ENCODE peak calls at places on chromosomes 4 and X, in seven cellular contexts. U, B, Y, D, G, A and E are unnamed samples.

GRCh38 chrX:43068639-43069038 is 290.7 kb upstream of the PPP1R2C start:
- DNase-seq in G (no peak), D (no peak), U (no peak), A (no peak), Y (no peak), B (no peak), E (no peak)

GRCh38 chr4:74624351-74625151 is 169.8 kb downstream of the BTC start:
- DNase-seq in B (no peak), Y (no peak), G (no peak), D (peak; percentile 96), A (peak; percentile 97), U (peak; percentile 18), E (no peak)

GRCh38 chr4:42554072-42554471 is 102.8 kb downstream of the ATP8A1 start:
- DNase-seq in B (no peak), Y (no peak), U (no peak), D (no peak), G (no peak), A (no peak), E (no peak)

GRCh38 chr4:172762902-172763301 is 405.7 kb upstream of the GALNT7 start:
- DNase-seq in U (no peak), D (no peak), B (no peak), G (no peak), Y (no peak), A (no peak), E (no peak)

GRCh38 chrX:123993904-123994635 is 32.6 kb downstream of the STAG2 start:
- DNase-seq in G (no peak), B (no peak), Y (no peak), D (peak; percentile 48), A (peak; percentile 64), U (no peak), E (no peak)

GRCh38 chr4:2546286-2546823 is 9.9 kb downstream of the FAM193A start:
- DNase-seq in G (no peak), Y (no peak), D (no peak), U (no peak), A (no peak), B (no peak), E (no peak)

GRCh38 chr4:123505457-123506310 is 109.1 kb downstream of the SPRY1 start:
- DNase-seq in D (peak; percentile 61), U (peak; percentile 97), G (peak; percentile 98), Y (peak; percentile 82), A (peak; percentile 62), B (no peak), E (peak; percentile 96)

GRCh38 chrX:109624641-109625311 is at the start of gene KCNE5:
- DNase-seq in D (no peak), G (peak; percentile 75), Y (peak; percentile 53), B (no peak), A (peak; percentile 29), U (peak; percentile 73), E (no peak)

GRCh38 chr4:102429553-102429952 is 71.6 kb upstream of the NFKB1 start:
- DNase-seq in D (peak; percentile 75), U (peak; percentile 75), G (no peak), Y (no peak), B (peak; percentile 88), A (peak; percentile 68), E (no peak)

GRCh38 chr4:56787380-56787779 is 34.1 kb downstream of the SPINK2 start:
- DNase-seq in U (peak; percentile 64), G (no peak), Y (no peak), A (peak; percentile 73), D (no peak), B (no peak), E (no peak)

GRCh38 chr4:951594-952468 is 19.6 kb downstream of the TMEM175 start:
- DNase-seq in A (no peak), B (no peak), D (no peak), Y (no peak), G (no peak), U (no peak), E (no peak)

GRCh38 chrX:8067754-8068469 is 103.2 kb downstream of the VCX2 start:
- DNase-seq in U (no peak), A (peak; percentile 84), B (no peak), G (no peak), Y (no peak), D (peak; percentile 28), E (no peak)

GRCh38 chrX:53049127-53049517 is 533 bp downstream of the GPR173 start:
- DNase-seq in Y (no peak), U (no peak), B (no peak), G (no peak), A (no peak), D (no peak), E (no peak)

GRCh38 chrX:70479197-70479969 is 34.7 kb downstream of the DLG3 start:
- DNase-seq in Y (no peak), A (peak; percentile 89), U (no peak), D (peak; percentile 83), G (no peak), B (no peak), E (no peak)

GRCh38 chrX:55767100-55767499 is 49.6 kb downstream of the RRAGB start:
- DNase-seq in U (no peak), A (no peak), D (peak; percentile 31), Y (no peak), B (no peak), G (no peak), E (no peak)

GRCh38 chrX:40912576-40912975 is 172.7 kb upstream of the USP9X start:
- DNase-seq in Y (no peak), G (no peak), A (no peak), U (no peak), B (no peak), D (no peak), E (no peak)

GRCh38 chrX:50814701-50815476 is 895 bp upstream of the SHROOM4 start:
- DNase-seq in B (no peak), A (peak; percentile 68), G (no peak), D (peak; percentile 31), Y (no peak), U (no peak), E (no peak)

DNA sequence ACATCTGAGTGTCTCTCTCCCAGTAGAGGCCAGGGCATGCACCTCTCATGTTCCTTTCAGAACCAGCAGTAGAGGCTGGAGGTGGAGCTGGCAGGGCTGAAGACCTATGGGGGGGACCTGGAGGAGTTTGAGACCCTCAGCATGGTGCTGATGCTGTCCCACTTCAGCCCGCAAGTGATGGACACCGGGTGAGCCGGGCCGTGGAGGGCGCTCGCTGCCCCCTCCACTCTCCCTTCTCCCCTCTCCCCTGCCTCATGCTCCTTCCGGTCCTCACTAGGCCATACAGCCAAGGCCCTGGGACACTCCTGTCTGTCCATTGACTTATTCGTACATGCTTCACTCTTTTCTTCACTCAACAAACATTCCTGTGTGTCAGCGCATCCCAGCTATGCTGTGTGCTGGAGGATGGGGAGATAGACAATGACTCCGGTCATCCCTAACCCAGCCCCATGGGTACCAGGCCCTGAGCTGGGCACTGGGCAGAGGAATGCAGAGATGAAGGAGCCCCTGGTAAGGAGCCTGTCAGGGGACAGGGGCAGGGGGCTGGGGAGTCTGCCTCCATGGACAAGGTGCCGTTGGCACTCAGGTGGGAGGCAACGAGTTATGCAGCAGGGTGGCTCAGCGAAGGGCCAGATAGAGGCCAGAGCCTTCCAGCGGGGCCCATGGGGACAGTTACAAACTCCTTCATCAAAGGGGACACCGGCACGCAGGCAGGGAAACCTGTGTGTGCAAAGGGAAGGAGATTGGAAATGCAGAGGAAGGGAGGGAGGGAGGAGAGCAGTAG is 28.4 kb upstream of the WFS1 start:
- DNase-seq in D (no peak), G (no peak), B (no peak), U (no peak), Y (no peak), A (no peak), E (no peak)
- H2BK5ac ChIP-seq in D (no peak overlapping the region), G (no peak overlapping the region), B (no peak overlapping the region), U (no peak overlapping the region), Y (peak overlapping the region; percentile 79), A (no peak overlapping the region), E (no peak overlapping the region)

DNA sequence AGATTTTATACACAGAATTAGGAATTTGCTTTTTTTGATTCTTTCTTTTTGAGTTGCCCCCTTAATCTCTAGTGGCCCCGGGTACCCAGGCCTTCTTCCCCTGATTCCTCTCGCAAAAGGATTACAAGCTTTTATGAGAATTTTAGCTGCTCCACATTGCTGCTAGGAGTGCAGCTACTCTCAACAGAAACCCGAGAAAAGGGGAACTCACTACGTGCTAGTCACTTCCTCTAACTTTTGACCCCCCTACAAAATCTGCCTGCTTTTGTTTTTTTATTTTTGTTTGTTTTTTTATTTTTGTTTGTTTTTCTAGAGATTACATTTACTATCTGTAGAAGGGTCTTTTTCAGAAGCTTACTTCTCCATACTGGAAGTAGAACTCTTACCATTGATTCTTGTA is 64.1 kb downstream of the ZNF81 start:
- DNase-seq in A (no peak), U (no peak), Y (no peak), D (no peak), G (no peak), B (no peak), E (no peak)
- H2BK5ac ChIP-seq in A (no peak overlapping the region), U (no peak overlapping the region), Y (no peak overlapping the region), D (no peak overlapping the region), G (no peak overlapping the region), B (no peak overlapping the region), E (no peak overlapping the region)

DNA sequence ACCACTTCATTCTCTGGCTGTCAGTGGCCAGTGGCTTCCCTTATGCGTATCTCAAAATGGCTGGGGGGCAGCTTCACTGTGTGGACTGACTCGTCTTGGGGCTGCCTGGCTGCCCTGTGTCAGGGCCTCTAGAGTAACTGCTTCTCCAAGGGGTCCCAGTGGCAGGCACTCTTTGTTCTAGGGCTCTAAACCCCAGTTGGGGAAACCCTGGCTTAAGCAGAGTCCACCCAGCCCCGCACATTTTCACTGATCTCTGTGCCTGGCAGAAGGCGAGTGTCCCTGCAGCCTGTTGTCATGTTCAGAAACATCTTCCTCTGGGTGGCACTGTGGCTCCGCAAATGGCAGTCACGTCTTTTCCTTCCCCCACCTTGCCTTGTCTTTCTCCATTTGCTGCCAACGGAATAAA is 59.7 kb downstream of the NBDY start:
- DNase-seq in U (no peak), G (no peak), A (no peak), B (no peak), D (peak; percentile 47), Y (no peak), E (no peak)
- H2BK5ac ChIP-seq in U (no peak overlapping the region), G (no peak overlapping the region), A (no peak overlapping the region), B (no peak overlapping the region), D (no peak overlapping the region), Y (no peak overlapping the region), E (no peak overlapping the region)

DNA sequence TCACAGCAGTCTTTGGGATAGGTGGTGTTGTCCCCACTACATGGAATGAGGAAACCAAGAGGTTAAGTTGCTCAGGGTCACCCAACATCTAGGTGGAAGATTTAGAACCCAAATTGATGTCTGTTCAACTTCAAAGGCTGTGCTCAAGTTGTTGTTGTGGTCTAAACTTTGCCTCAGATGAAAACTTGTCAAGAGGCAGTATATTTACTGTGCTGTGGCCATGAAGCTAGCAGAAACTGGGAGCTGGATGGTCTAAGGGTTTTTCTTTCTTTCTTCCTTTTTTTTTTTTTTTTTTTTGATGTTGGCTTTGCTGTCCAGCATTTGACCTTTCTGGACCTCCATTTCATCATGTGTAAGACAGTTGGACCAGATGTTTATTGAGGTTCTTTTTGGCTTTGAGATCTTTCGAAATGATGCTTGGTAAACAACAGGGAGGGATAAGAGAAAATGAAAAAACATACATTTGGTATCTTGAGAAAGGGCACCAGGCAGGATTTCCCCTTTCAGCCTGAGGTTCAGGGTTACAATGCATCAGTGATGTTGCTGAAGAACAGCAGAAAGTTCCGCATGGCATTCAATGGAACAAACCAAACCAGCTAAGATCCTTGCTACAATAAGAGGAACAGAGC is 166.2 kb upstream of the RPS6KA3 start:
- DNase-seq in U (no peak), B (no peak), A (peak; percentile 13), D (no peak), Y (no peak), G (no peak), E (no peak)
- H2BK5ac ChIP-seq in U (no peak overlapping the region), B (no peak overlapping the region), A (no peak overlapping the region), D (no peak overlapping the region), Y (no peak overlapping the region), G (no peak overlapping the region), E (no peak overlapping the region)